ENCODE peak calls at places on chromosomes 16 and 17, in nine cellular contexts. O is esophagus squamous epithelium, B is AG10803, E is prostate gland, W is A549, A is tibial nerve, R is HCT116, S is body of pancreas, G is HepG2. I is an unnamed sample.

GRCh38 chr17:79832211-79833109 is 6.8 kb downstream of the CBX4 start:
- DNase-seq in O (no peak), B (no peak), E (no peak), W (peak), A (no peak), R (no peak), S (peak), G (peak), I (no peak)

GRCh38 chr17:81170727-81171494 is 4.9 kb upstream of the AATK start:
- DNase-seq in O (no peak), B (no peak), E (no peak), W (no peak), A (no peak), R (no peak), S (no peak), G (no peak), I (no peak)

GRCh38 chr17:16150251-16150859 is 65.0 kb downstream of the NCOR1 start:
- DNase-seq in O (no peak), B (peak), E (no peak), W (peak), A (no peak), R (peak), S (no peak), G (no peak), I (peak)

GRCh38 chr16:71894229-71894920 is 956 bp upstream of the IST1 start:
- DNase-seq in O (no peak), B (peak), E (peak), W (peak), A (peak), R (peak), S (peak), G (peak), I (no peak)

GRCh38 chr17:75238684-75239191 is 22.7 kb downstream of the GGA3 start:
- DNase-seq in O (no peak), B (peak), E (peak), W (peak), A (no peak), R (peak), S (peak), G (peak), I (peak)

GRCh38 chr17:16926591-16927451 is 45.1 kb downstream of the TNFRSF13B start:
- DNase-seq in O (no peak), B (no peak), E (no peak), W (no peak), A (no peak), R (no peak), S (no peak), G (no peak), I (no peak)

GRCh38 chr17:5832886-5833285 is 237.3 kb upstream of the WSCD1 start:
- DNase-seq in O (no peak), B (peak), E (no peak), W (peak), A (no peak), R (peak), S (no peak), G (peak), I (no peak)

GRCh38 chr17:64226132-64226531 is 36.9 kb downstream of the TEX2 start:
- DNase-seq in O (no peak), B (peak), E (no peak), W (no peak), A (no peak), R (no peak), S (no peak), G (no peak), I (no peak)

GRCh38 chr17:65952586-65952985 is 239.3 kb downstream of the CEP112 start:
- DNase-seq in O (no peak), B (no peak), E (no peak), W (no peak), A (no peak), R (no peak), S (no peak), G (no peak), I (no peak)

GRCh38 chr17:56510554-56511342 is 82.8 kb upstream of the NOG start:
- DNase-seq in O (no peak), B (no peak), E (no peak), W (no peak), A (no peak), R (no peak), S (no peak), G (no peak), I (no peak)

GRCh38 chr17:71412803-71413202 is 708.0 kb upstream of the SOX9 start:
- DNase-seq in O (no peak), B (peak), E (no peak), W (peak), A (no peak), R (peak), S (no peak), G (no peak), I (no peak)

GRCh38 chr16:10883004-10883403 is 6.0 kb downstream of the CIITA start:
- DNase-seq in O (no peak), B (no peak), E (no peak), W (no peak), A (no peak), R (no peak), S (peak), G (no peak), I (peak)

GRCh38 chr17:49146620-49147306 is 14.2 kb downstream of the B4GALNT2 start:
- DNase-seq in O (no peak), B (peak), E (no peak), W (peak), A (no peak), R (peak), S (no peak), G (peak), I (no peak)

GRCh38 chr16:70253291-70254094 is 1.8 kb upstream of the EXOSC6 start:
- DNase-seq in O (no peak), B (peak), E (no peak), W (peak), A (no peak), R (peak), S (peak), G (peak), I (no peak)

GRCh38 chr17:79835953-79836951 is 3.0 kb downstream of the CBX4 start:
- DNase-seq in O (no peak), B (peak), E (peak), W (peak), A (no peak), R (peak), S (peak), G (no peak), I (peak)

GRCh38 chr16:31386157-31386984 is 6.8 kb upstream of the ITGAD start:
- DNase-seq in O (no peak), B (peak), E (no peak), W (peak), A (no peak), R (peak), S (peak), G (no peak), I (peak)

GRCh38 chr17:39688475-39688835 is 598 bp upstream of the PGAP3 start:
- DNase-seq in O (no peak), B (no peak), E (no peak), W (no peak), A (no peak), R (no peak), S (no peak), G (no peak), I (no peak)

GRCh38 chr17:61460796-61461585 is 8.8 kb downstream of the TBX4 start:
- DNase-seq in O (no peak), B (no peak), E (no peak), W (no peak), A (no peak), R (no peak), S (no peak), G (peak), I (no peak)

GRCh38 chr17:1294157-1294717 is 14.8 kb downstream of the TRARG1 start:
- DNase-seq in O (no peak), B (no peak), E (no peak), W (no peak), A (no peak), R (no peak), S (peak), G (no peak), I (no peak)

GRCh38 chr16:88703486-88704309 is 2.5 kb downstream of the RNF166 start:
- DNase-seq in O (no peak), B (no peak), E (no peak), W (no peak), A (no peak), R (no peak), S (peak), G (no peak), I (no peak)
- H3K4me3 ChIP-seq in O (peak), B (no peak), E (no peak), W (no peak), A (no peak), R (no peak), S (no peak), G (no peak), I (no peak)

GRCh38 chr17:27891841-27892240 is 1.3 kb downstream of the LYRM9 start:
- DNase-seq in O (no peak), B (no peak), E (no peak), W (no peak), A (no peak), R (no peak), S (no peak), G (no peak), I (no peak)

GRCh38 chr17:27893834-27894503 is 804 bp upstream of the LYRM9 start:
- DNase-seq in O (no peak), B (no peak), E (no peak), W (no peak), A (no peak), R (no peak), S (no peak), G (no peak), I (no peak)

GRCh38 chr17:27895110-27895895 is 2.1 kb upstream of the LYRM9 start:
- DNase-seq in O (no peak), B (no peak), E (no peak), W (no peak), A (no peak), R (no peak), S (no peak), G (no peak), I (no peak)

GRCh38 chr17:27892542-27892865 is 661 bp downstream of the LYRM9 start:
- DNase-seq in O (no peak), B (no peak), E (no peak), W (no peak), A (no peak), R (no peak), S (no peak), G (no peak), I (no peak)

DNA sequence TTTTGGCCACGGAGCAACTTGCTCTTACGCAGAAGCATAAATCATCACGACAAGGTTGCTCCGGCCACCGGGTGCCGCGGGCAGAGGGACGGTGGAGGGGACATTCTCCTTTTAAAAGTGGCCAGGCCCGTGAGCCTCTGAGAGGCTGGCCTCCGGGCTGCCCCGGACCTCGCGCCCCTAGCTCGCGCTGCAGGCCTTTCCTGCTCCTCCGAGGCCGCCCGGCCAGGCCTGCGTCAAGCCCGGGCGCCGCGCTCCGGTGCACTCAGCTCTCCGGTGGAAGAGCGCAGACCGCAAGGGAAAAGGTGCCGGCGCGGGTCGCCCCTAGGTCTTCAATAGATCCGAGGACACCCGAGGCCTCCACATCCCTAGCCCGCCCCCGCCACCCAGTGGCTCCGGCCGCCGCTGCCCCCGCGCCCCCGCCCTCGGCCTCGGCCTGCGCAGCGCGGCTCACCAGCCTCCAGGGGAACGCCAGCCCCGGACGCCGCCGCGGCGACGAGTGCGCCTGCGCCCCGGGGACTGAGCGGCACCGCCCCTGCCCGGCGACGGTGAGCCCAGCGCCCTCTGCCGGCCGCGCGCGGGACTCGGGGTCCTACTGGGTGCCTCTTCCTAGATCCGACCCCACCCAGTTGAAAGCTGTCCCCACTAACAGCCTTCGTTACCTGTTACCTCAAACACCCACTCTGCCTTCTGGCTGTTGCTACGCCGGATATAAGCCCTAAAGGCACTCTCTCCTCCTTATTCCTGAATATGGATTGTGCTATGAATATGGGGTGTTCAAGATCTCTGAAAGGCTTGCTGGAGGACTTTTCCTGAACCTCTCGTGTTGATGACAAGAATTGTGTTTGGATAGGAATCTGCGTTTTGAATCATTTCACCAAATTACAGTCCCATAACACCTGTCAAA is at the start of gene LYRM9:
- DNase-seq in O (no peak), B (peak), E (peak), W (peak), A (peak), R (peak), S (peak), G (peak), I (no peak)
- TF ChIP-seq CTCF in O (peak), B (peak), E (peak), W (peak), A (peak), R (peak), S (peak), G (peak), I (peak)

DNA sequence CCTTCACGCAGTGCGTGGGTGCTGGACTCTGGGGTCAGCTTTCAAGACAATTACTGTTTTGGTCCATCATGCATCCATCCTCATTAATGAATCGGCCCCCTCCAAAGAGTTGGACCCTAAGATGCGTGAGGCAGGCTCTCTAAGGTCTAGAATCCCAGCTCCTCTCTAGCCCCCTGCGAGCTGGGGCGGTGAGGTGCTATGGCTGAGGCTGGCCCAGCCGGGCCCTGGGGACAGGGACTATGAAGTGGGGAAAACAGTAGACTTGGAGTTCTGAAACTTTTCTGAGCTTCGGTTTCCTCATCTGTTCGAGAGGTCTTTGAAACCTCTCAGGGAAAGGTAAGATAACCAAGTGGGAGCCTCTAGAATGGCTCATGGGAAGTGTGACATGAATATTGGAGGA is 1.6 kb downstream of the SH2B1 start:
- DNase-seq in O (no peak), B (no peak), E (no peak), W (no peak), A (no peak), R (no peak), S (no peak), G (no peak), I (no peak)
- H3K4me3 ChIP-seq in O (no peak), B (no peak), E (no peak), W (no peak), A (no peak), R (no peak), S (no peak), G (peak), I (no peak)

GRCh38 chr16:56311208-56312027 is 113.9 kb downstream of the AMFR start:
- DNase-seq in O (no peak), B (no peak), E (no peak), W (no peak), A (no peak), R (no peak), S (no peak), G (no peak), I (no peak)
- TF ChIP-seq CTCF in O (no peak), B (no peak), E (no peak), W (peak), A (no peak), R (peak), S (no peak), G (peak), I (peak)

GRCh38 chr16:88809676-88810165 is 2.0 kb downstream of the APRT start:
- DNase-seq in O (no peak), B (no peak), E (no peak), W (no peak), A (no peak), R (no peak), S (no peak), G (no peak), I (no peak)
- H3K4me3 ChIP-seq in O (no peak), B (no peak), E (no peak), W (peak), A (no peak), R (peak), S (no peak), G (no peak), I (peak)

DNA sequence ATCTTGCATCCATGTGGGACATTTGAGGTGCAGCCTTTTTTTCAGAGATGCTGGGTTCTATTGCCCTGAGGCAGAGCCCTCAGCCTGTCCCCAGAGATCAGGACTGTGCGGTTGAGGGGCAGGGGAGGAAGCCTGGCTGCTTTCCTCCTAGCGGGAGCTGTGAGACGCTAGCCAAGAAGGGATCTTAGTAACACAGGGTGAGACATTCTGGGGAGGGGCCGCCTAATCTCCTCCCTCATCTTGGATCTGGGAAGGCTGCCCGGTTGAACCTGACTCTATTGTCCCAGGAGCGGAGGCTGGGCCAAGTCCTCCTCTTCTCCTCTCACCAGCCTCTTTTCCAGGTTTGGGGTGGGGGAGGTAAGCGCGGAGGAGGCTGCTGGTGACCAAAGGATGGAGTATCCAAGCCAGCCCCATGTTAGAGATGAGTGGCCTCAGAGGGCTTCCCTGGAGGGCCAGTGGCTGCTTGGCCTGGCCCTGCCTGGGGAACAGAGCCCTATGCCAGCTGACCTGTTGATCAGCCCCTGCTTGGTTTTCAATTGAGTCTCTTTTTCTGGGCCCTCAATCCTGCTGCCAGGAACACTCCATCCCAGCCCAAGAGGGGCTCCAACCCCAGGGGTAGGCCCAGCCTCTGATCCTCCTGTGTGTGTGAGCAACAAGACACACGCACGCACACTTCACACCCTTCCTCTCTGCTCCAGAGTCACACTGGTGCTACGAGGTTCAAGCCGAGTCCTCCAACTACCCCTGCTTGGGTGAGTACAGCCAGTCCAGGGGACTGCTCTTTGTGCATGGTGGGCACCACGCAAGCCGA is 5.0 kb downstream of the CA4 start:
- DNase-seq in O (no peak), B (peak), E (no peak), W (no peak), A (peak), R (no peak), S (peak), G (no peak), I (peak)
- TF ChIP-seq CTCF in O (no peak), B (no peak), E (no peak), W (no peak), A (no peak), R (no peak), S (no peak), G (no peak), I (no peak)

GRCh38 chr17:58330997-58331814 is 2.6 kb upstream of the TSPOAP1 start:
- DNase-seq in O (no peak), B (no peak), E (no peak), W (no peak), A (no peak), R (no peak), S (peak), G (no peak), I (no peak)
- H3K4me3 ChIP-seq in O (peak), B (no peak), E (peak), W (no peak), A (peak), R (no peak), S (peak), G (no peak), I (no peak)

I was measured in LNCaP clone FGC.